ENCODE peak calls at places on chromosome 20, in eight cellular contexts. Y, B, C, Q, J, M, I and S are unnamed samples.

GRCh38 chr20:32142991-32143390 is 33.5 kb downstream of the TM9SF4 start:
- DNase-seq in Q (no peak), Y (no peak), J (no peak), I (no peak), C (no peak), B (no peak), M (no peak), S (no peak)

GRCh38 chr20:63946986-63947637 is 9.1 kb downstream of the UCKL1 start:
- DNase-seq in J (no peak), Y (no peak), C (no peak), I (no peak), M (no peak), Q (peak; percentile 65), B (no peak), S (no peak)

GRCh38 chr20:4297141-4297826 is 281.9 kb upstream of the RNF24 start:
- DNase-seq in M (no peak), C (no peak), J (peak; percentile 13), Y (no peak), Q (peak; percentile 70), B (no peak), I (no peak), S (no peak)

GRCh38 chr20:17614176-17614811 is 44.4 kb downstream of the DSTN start:
- DNase-seq in B (no peak), C (peak; percentile 27), Y (no peak), J (peak; percentile 70), M (no peak), I (no peak), Q (peak; percentile 97), S (no peak)

GRCh38 chr20:16040742-16041141 is 532.5 kb downstream of the KIF16B start:
- DNase-seq in J (no peak), Y (no peak), M (no peak), Q (no peak), I (no peak), B (no peak), C (no peak), S (no peak)

GRCh38 chr20:21981607-21982344 is 276.3 kb downstream of the PAX1 start:
- DNase-seq in J (peak; percentile 6), Q (no peak), C (no peak), Y (peak; percentile 17), M (no peak), B (no peak), I (no peak), S (no peak)

GRCh38 chr20:40797425-40797824 is 108.4 kb upstream of the MAFB start:
- DNase-seq in M (peak; percentile 23), B (no peak), J (peak; percentile 18), Q (no peak), C (no peak), Y (peak; percentile 37), I (no peak), S (peak; percentile 12)

GRCh38 chr20:19497064-19497463 is 261.0 kb upstream of the RIN2 start:
- DNase-seq in B (no peak), J (no peak), M (no peak), Y (peak; percentile 40), I (no peak), Q (no peak), C (no peak), S (no peak)

GRCh38 chr20:16111853-16112412 is 461.3 kb downstream of the KIF16B start:
- DNase-seq in M (no peak), B (no peak), Q (no peak), I (no peak), Y (no peak), J (no peak), C (peak; percentile 72), S (no peak)

GRCh38 chr20:59392741-59393140 is 92.3 kb downstream of the EDN3 start:
- DNase-seq in M (no peak), Y (no peak), C (no peak), B (no peak), I (no peak), J (no peak), Q (no peak), S (no peak)

GRCh38 chr20:59253325-59253724 is 47.1 kb upstream of the EDN3 start:
- DNase-seq in B (no peak), J (no peak), Q (no peak), Y (no peak), C (no peak), I (no peak), M (no peak), S (no peak)

GRCh38 chr20:19692685-19693119 is 65.4 kb upstream of the RIN2 start:
- DNase-seq in C (peak; percentile 54), J (peak; percentile 43), I (peak; percentile 59), Y (peak; percentile 82), M (peak; percentile 37), B (peak; percentile 72), Q (peak; percentile 70), S (peak; percentile 65)

GRCh38 chr20:61731363-61732181 is 334.1 kb downstream of the TAF4 start:
- DNase-seq in J (peak; percentile 27), I (no peak), Q (no peak), B (no peak), Y (peak; percentile 7), M (no peak), C (no peak), S (peak; percentile 50)

GRCh38 chr20:49657118-49657901 is 56.4 kb downstream of the B4GALT5 start:
- DNase-seq in Q (no peak), B (no peak), M (no peak), Y (no peak), I (peak; percentile 35), J (peak; percentile 82), C (no peak), S (no peak)

GRCh38 chr20:49659096-49659495 is 54.6 kb downstream of the B4GALT5 start:
- DNase-seq in Y (no peak), C (no peak), J (no peak), B (no peak), Q (no peak), I (no peak), M (no peak), S (no peak)

GRCh38 chr20:49658508-49658907 is 55.2 kb downstream of the B4GALT5 start:
- DNase-seq in J (no peak), I (no peak), B (no peak), M (no peak), Y (no peak), Q (no peak), C (peak; percentile 32), S (no peak)

GRCh38 chr20:49653925-49654324 is 59.8 kb downstream of the B4GALT5 start:
- DNase-seq in Q (no peak), I (no peak), M (no peak), J (no peak), Y (no peak), B (no peak), C (no peak), S (no peak)

GRCh38 chr20:49656304-49656703 is 57.4 kb downstream of the B4GALT5 start:
- DNase-seq in B (no peak), Q (no peak), M (no peak), J (peak; percentile 53), C (no peak), Y (peak; percentile 88), I (peak; percentile 56), S (no peak)
- H3K27ac ChIP-seq in B (peak overlapping the region; percentile 39), Q (no peak overlapping the region), M (no peak overlapping the region), J (no peak overlapping the region), C (no peak overlapping the region), Y (peak overlapping the region; percentile 63), I (no peak overlapping the region), S (no peak overlapping the region)

GRCh38 chr20:11001767-11002540 is 328.2 kb upstream of the JAG1 start:
- DNase-seq in Q (no peak), B (peak; percentile 96), J (peak; percentile 68), C (no peak), Y (peak; percentile 99), I (no peak), M (peak; percentile 95), S (peak; percentile 99)
- H3K27ac ChIP-seq in Q (no peak overlapping the region), B (peak overlapping the region; percentile 94), J (no peak overlapping the region), C (no peak overlapping the region), Y (peak overlapping the region; percentile 93), I (no peak overlapping the region), M (peak overlapping the region; percentile 49), S (peak overlapping the region; percentile 89)

GRCh38 chr20:23268792-23269354 is 81.7 kb upstream of the NXT1 start:
- DNase-seq in I (no peak), M (no peak), C (no peak), J (no peak), Y (no peak), Q (no peak), B (no peak), S (no peak)

GRCh38 chr20:23267909-23268308 is 82.7 kb upstream of the NXT1 start:
- DNase-seq in I (no peak), M (no peak), B (no peak), Y (no peak), Q (no peak), C (no peak), J (no peak), S (no peak)

GRCh38 chr20:23265226-23265625 is 85.4 kb upstream of the NXT1 start:
- DNase-seq in B (no peak), J (peak; percentile 39), Q (no peak), M (no peak), C (no peak), Y (no peak), I (no peak), S (no peak)

GRCh38 chr20:23264545-23264944 is 86.0 kb upstream of the NXT1 start:
- DNase-seq in M (no peak), Y (no peak), J (no peak), B (no peak), I (no peak), Q (no peak), C (no peak), S (no peak)

GRCh38 chr20:23266530-23267398 is 83.8 kb upstream of the NXT1 start:
- DNase-seq in J (no peak), B (no peak), I (no peak), Y (no peak), Q (no peak), M (no peak), C (peak; percentile 28), S (no peak)
- H3K27ac ChIP-seq in J (no peak overlapping the region), B (no peak overlapping the region), I (no peak overlapping the region), Y (no peak overlapping the region), Q (no peak overlapping the region), M (no peak overlapping the region), C (no peak overlapping the region), S (no peak overlapping the region)

GRCh38 chr20:13274311-13274965 is 53.4 kb downstream of the ISM1 start:
- DNase-seq in M (no peak), B (no peak), Q (no peak), J (no peak), I (no peak), Y (no peak), C (peak; percentile 74), S (no peak)

GRCh38 chr20:13271977-13272975 is 51.2 kb downstream of the ISM1 start:
- DNase-seq in M (no peak), I (no peak), J (no peak), C (no peak), B (no peak), Q (no peak), Y (no peak), S (no peak)

GRCh38 chr20:13268943-13269342 is 47.9 kb downstream of the ISM1 start:
- DNase-seq in Q (no peak), J (no peak), Y (no peak), C (no peak), I (no peak), B (no peak), M (no peak), S (no peak)

GRCh38 chr20:13270211-13270610 is 49.1 kb downstream of the ISM1 start:
- DNase-seq in I (no peak), M (no peak), B (no peak), C (no peak), Q (no peak), Y (no peak), J (no peak), S (no peak)

DNA sequence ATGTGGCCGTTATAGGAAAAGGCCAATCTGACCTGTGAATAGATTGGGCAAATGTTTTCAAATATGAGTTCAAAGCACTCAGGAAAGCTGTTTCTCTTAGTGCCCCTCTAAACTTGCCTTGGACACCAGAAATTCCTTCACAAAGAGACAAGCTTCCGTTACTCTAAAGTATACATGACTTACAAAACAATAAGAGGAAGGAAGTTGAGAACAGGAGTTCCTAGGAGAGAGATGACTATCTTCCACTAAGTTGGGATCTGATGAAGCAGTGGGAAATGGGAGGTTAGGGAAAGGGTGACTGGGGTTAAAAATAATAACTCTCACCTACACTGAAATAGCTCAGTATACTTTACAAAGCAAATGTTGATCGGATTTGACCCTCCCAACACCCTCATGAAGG is 50.0 kb downstream of the ISM1 start:
- DNase-seq in C (no peak), Q (no peak), J (no peak), M (no peak), Y (no peak), B (no peak), I (no peak), S (no peak)
- H3K27ac ChIP-seq in C (no peak overlapping the region), Q (no peak overlapping the region), J (no peak overlapping the region), M (no peak overlapping the region), Y (no peak overlapping the region), B (no peak overlapping the region), I (peak overlapping the region; percentile 24), S (no peak overlapping the region)